ENCODE peak calls at places on chromosomes 16 and 17, in four cellular contexts. One of them, this sample, is unnamed.

GRCh38 chr17:5198472-5198871 is 6.8 kb upstream of the ZNF594 start:
- DNase-seq in mesendoderm: no peak
- DNase-seq in IMR-90: no peak
- DNase-seq in H1: no peak
- DNase-seq in this sample: no peak

GRCh38 chr16:14627088-14627487 is 3.0 kb downstream of the PARN start:
- DNase-seq in IMR-90: no peak
- DNase-seq in H1: no peak
- DNase-seq in mesendoderm: no peak
- DNase-seq in this sample: no peak

GRCh38 chr16:52742608-52743007 is 195.7 kb upstream of the TOX3 start:
- DNase-seq in IMR-90: no peak
- DNase-seq in mesendoderm: no peak
- DNase-seq in H1: no peak
- DNase-seq in this sample: no peak

GRCh38 chr16:57643902-57644301 is 15.5 kb downstream of the ADGRG1 start:
- DNase-seq in H1: no peak
- DNase-seq in mesendoderm: no peak
- DNase-seq in IMR-90: no peak
- DNase-seq in this sample: no peak

GRCh38 chr16:46828943-46829342 is 2.0 kb downstream of the C16orf87 start:
- DNase-seq in mesendoderm: no peak
- DNase-seq in H1: no peak
- DNase-seq in IMR-90: no peak
- DNase-seq in this sample: no peak

GRCh38 chr16:81514568-81515258 is 70.1 kb downstream of the CMIP start:
- DNase-seq in H1: no peak
- DNase-seq in mesendoderm: no peak
- DNase-seq in IMR-90: no peak
- DNase-seq in this sample: no peak

GRCh38 chr17:77570565-77570898 is 388.0 kb upstream of the TNRC6C start:
- DNase-seq in mesendoderm: no peak
- DNase-seq in IMR-90: no peak
- DNase-seq in H1: no peak
- DNase-seq in this sample: no peak

GRCh38 chr16:59169168-59169567 is 435.1 kb upstream of the GOT2 start:
- DNase-seq in IMR-90: no peak
- DNase-seq in mesendoderm: peak; percentile 62
- DNase-seq in H1: no peak
- DNase-seq in this sample: no peak

GRCh38 chr16:27225536-27226360 is 22.4 kb downstream of the KDM8 start:
- DNase-seq in H1: no peak
- DNase-seq in mesendoderm: no peak
- DNase-seq in IMR-90: no peak
- DNase-seq in this sample: no peak

GRCh38 chr16:695355-696089 is 5.3 kb upstream of the WDR24 start:
- DNase-seq in mesendoderm: no peak
- DNase-seq in IMR-90: no peak
- DNase-seq in H1: peak; percentile 77
- DNase-seq in this sample: peak; percentile 62

GRCh38 chr16:86016201-86016965 is 117.4 kb downstream of the IRF8 start:
- DNase-seq in H1: peak; percentile 55
- DNase-seq in mesendoderm: peak; percentile 76
- DNase-seq in IMR-90: peak; percentile 70
- DNase-seq in this sample: peak; percentile 69

GRCh38 chr16:25041437-25041836 is 26.3 kb upstream of the ARHGAP17 start:
- DNase-seq in IMR-90: no peak
- DNase-seq in H1: no peak
- DNase-seq in mesendoderm: no peak
- DNase-seq in this sample: no peak

GRCh38 chr17:8563981-8564602 is 66.4 kb downstream of the MYH10 start:
- DNase-seq in mesendoderm: no peak
- DNase-seq in IMR-90: peak; percentile 73
- DNase-seq in H1: no peak
- DNase-seq in this sample: no peak

GRCh38 chr16:5186381-5186903 is 88.8 kb upstream of the EEF2KMT start:
- DNase-seq in H1: no peak
- DNase-seq in IMR-90: no peak
- DNase-seq in mesendoderm: no peak
- DNase-seq in this sample: no peak

GRCh38 chr16:65119905-65120341 is 1.9 kb downstream of the CDH11 start:
- DNase-seq in mesendoderm: peak; percentile 54
- DNase-seq in IMR-90: peak; percentile 76
- DNase-seq in H1: no peak
- DNase-seq in this sample: no peak

GRCh38 chr16:90008708-90009145 is 10.5 kb downstream of the DBNDD1 start:
- DNase-seq in H1: no peak
- DNase-seq in IMR-90: peak; percentile 16
- DNase-seq in mesendoderm: no peak
- DNase-seq in this sample: no peak

GRCh38 chr17:6674586-6674985 is 23.0 kb downstream of the C17orf100 start:
- DNase-seq in IMR-90: no peak
- DNase-seq in mesendoderm: no peak
- DNase-seq in H1: no peak
- DNase-seq in this sample: no peak

GRCh38 chr17:30278032-30278431 is 13.7 kb downstream of the BLMH start:
- DNase-seq in H1: no peak
- DNase-seq in IMR-90: peak; percentile 69
- DNase-seq in mesendoderm: peak; percentile 39
- DNase-seq in this sample: no peak

GRCh38 chr16:20610892-20611349 is 34.8 kb upstream of the ACSM2B start:
- DNase-seq in H1: no peak
- DNase-seq in IMR-90: no peak
- DNase-seq in mesendoderm: no peak
- DNase-seq in this sample: no peak

GRCh38 chr17:53093386-53093785 is 729.3 kb upstream of the KIF2B start:
- DNase-seq in mesendoderm: no peak
- DNase-seq in IMR-90: no peak
- DNase-seq in H1: no peak
- DNase-seq in this sample: no peak

GRCh38 chr16:86515780-86516617 is 5.7 kb downstream of the FOXF1 start:
- DNase-seq in mesendoderm: peak; percentile 53
- DNase-seq in H1: no peak
- DNase-seq in IMR-90: peak; percentile 51
- DNase-seq in this sample: peak; percentile 48

GRCh38 chr17:4986403-4986802 is 1.1 kb downstream of the CAMTA2 start:
- DNase-seq in IMR-90: no peak
- DNase-seq in mesendoderm: no peak
- DNase-seq in H1: no peak
- DNase-seq in this sample: no peak

GRCh38 chr16:4319454-4319853 is 3.6 kb downstream of the GLIS2 start:
- DNase-seq in mesendoderm: no peak
- DNase-seq in IMR-90: no peak
- DNase-seq in H1: no peak
- DNase-seq in this sample: no peak

GRCh38 chr17:68603663-68604062 is 2.5 kb upstream of the FAM20A start:
- DNase-seq in H1: no peak
- DNase-seq in mesendoderm: no peak
- DNase-seq in IMR-90: no peak
- DNase-seq in this sample: no peak

GRCh38 chr17:49870298-49870697 is 22.4 kb upstream of the TAC4 start:
- DNase-seq in H1: no peak
- DNase-seq in IMR-90: no peak
- DNase-seq in mesendoderm: no peak
- DNase-seq in this sample: no peak

GRCh38 chr17:34755371-34755770 is 176.0 kb downstream of the TMEM132E start:
- DNase-seq in H1: no peak
- DNase-seq in mesendoderm: no peak
- DNase-seq in IMR-90: no peak
- DNase-seq in this sample: peak; percentile 16

GRCh38 chr17:8160741-8161221 is 2.0 kb downstream of the VAMP2 start:
- DNase-seq in H1: no peak
- DNase-seq in mesendoderm: no peak
- DNase-seq in IMR-90: no peak
- DNase-seq in this sample: no peak

GRCh38 chr16:48498761-48499600 is 111.0 kb downstream of the N4BP1 start:
- DNase-seq in mesendoderm: peak; percentile 7
- DNase-seq in H1: no peak
- DNase-seq in IMR-90: peak; percentile 76
- DNase-seq in this sample: no peak

GRCh38 chr17:42485680-42486079 is 27.0 kb downstream of the ATP6V0A1 start:
- DNase-seq in H1: no peak
- DNase-seq in IMR-90: no peak
- DNase-seq in mesendoderm: no peak
- DNase-seq in this sample: no peak

GRCh38 chr17:77144227-77144626 is 3.5 kb downstream of the SEC14L1 start:
- DNase-seq in mesendoderm: no peak
- DNase-seq in IMR-90: no peak
- DNase-seq in H1: no peak
- DNase-seq in this sample: no peak

GRCh38 chr16:31344712-31345111 is 10.3 kb upstream of the ITGAX start:
- DNase-seq in mesendoderm: no peak
- DNase-seq in H1: no peak
- DNase-seq in IMR-90: no peak
- DNase-seq in this sample: no peak

GRCh38 chr17:61337247-61337812 is 62.3 kb upstream of the TBX2 start:
- DNase-seq in IMR-90: no peak
- DNase-seq in H1: no peak
- DNase-seq in mesendoderm: peak; percentile 29
- DNase-seq in this sample: peak; percentile 61
- H3K56ac ChIP-seq in IMR-90: peak overlapping the region; percentile 71
- H3K56ac ChIP-seq in H1: no peak overlapping the region
- H3K56ac ChIP-seq in mesendoderm: no peak overlapping the region
- H3K56ac ChIP-seq in this sample: no peak overlapping the region

GRCh38 chr16:15990902-15991301 is 41.5 kb downstream of the ABCC1 start:
- DNase-seq in mesendoderm: no peak
- DNase-seq in IMR-90: no peak
- DNase-seq in H1: no peak
- DNase-seq in this sample: no peak
- H3K56ac ChIP-seq in mesendoderm: no peak overlapping the region
- H3K56ac ChIP-seq in IMR-90: no peak overlapping the region
- H3K56ac ChIP-seq in H1: no peak overlapping the region
- H3K56ac ChIP-seq in this sample: no peak overlapping the region

GRCh38 chr17:82324566-82325285 is 7.3 kb upstream of the CD7 start:
- DNase-seq in mesendoderm: no peak
- DNase-seq in IMR-90: no peak
- DNase-seq in H1: no peak
- DNase-seq in this sample: no peak

GRCh38 chr17:82320956-82321927 is 3.8 kb upstream of the CD7 start:
- DNase-seq in H1: peak; percentile 89
- DNase-seq in IMR-90: no peak
- DNase-seq in mesendoderm: peak; percentile 14
- DNase-seq in this sample: peak; percentile 75

GRCh38 chr17:82323514-82324234 is 6.3 kb upstream of the CD7 start:
- DNase-seq in H1: no peak
- DNase-seq in IMR-90: no peak
- DNase-seq in mesendoderm: no peak
- DNase-seq in this sample: no peak

GRCh38 chr17:82321947-82322466 is 4.6 kb upstream of the CD7 start:
- DNase-seq in mesendoderm: no peak
- DNase-seq in IMR-90: no peak
- DNase-seq in H1: no peak
- DNase-seq in this sample: no peak

GRCh38 chr17:82322526-82323453 is 5.4 kb upstream of the CD7 start:
- DNase-seq in IMR-90: no peak
- DNase-seq in mesendoderm: no peak
- DNase-seq in H1: no peak
- DNase-seq in this sample: no peak
- H3K56ac ChIP-seq in IMR-90: no peak overlapping the region
- H3K56ac ChIP-seq in mesendoderm: no peak overlapping the region
- H3K56ac ChIP-seq in H1: no peak overlapping the region
- H3K56ac ChIP-seq in this sample: no peak overlapping the region

DNA sequence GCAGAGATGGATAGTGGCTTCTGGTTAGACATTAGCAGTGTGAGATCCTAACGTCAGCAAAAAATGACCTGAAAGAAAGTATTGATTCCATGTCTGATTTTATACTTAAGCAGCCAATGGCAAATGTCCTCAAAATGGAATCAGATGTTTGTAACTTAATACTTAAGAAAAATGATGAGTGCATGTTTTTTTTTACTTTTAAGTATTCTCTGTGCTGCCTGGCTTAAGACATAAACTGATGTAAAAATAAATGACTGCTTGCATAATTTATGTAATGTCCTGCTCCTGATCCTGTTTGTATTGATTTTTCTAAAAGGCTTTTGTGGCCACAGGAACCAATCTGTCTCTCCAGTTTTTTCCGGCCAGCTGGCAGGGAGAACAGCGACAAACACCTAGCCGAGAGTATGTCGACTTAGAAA is 7.4 kb downstream of the CBFB start:
- DNase-seq in IMR-90: no peak
- DNase-seq in mesendoderm: no peak
- DNase-seq in H1: no peak
- DNase-seq in this sample: no peak
- H3K56ac ChIP-seq in IMR-90: no peak overlapping the region
- H3K56ac ChIP-seq in mesendoderm: no peak overlapping the region
- H3K56ac ChIP-seq in H1: no peak overlapping the region
- H3K56ac ChIP-seq in this sample: no peak overlapping the region

GRCh38 chr17:38703742-38704644 is 1.1 kb upstream of the MLLT6 start:
- DNase-seq in mesendoderm: peak; percentile 99
- DNase-seq in H1: peak; percentile 94
- DNase-seq in IMR-90: no peak
- DNase-seq in this sample: peak; percentile 100
- H3K56ac ChIP-seq in mesendoderm: peak overlapping the region; percentile 90
- H3K56ac ChIP-seq in H1: no peak overlapping the region
- H3K56ac ChIP-seq in IMR-90: peak overlapping the region; percentile 54
- H3K56ac ChIP-seq in this sample: no peak overlapping the region

This sample was measured in H9.